ENCODE peak calls at places on chromosomes 5 and 9, in four cellular contexts. P is HEK293T, E is GM12878, K is K562. L is an unnamed sample.

GRCh38 chr5:33317271-33317670 is 123.5 kb upstream of the TARS1 start:
- DNase-seq in P (no peak), E (no peak), K (no peak), L (no peak)

GRCh38 chr9:103803245-103803644 is 290.9 kb upstream of the SMC2 start:
- DNase-seq in P (no peak), E (no peak), K (no peak), L (no peak)

GRCh38 chr5:79853003-79853402 is 138.1 kb downstream of the MTX3 start:
- DNase-seq in P (no peak), E (no peak), K (no peak), L (no peak)

GRCh38 chr9:90659626-90660364 is 17.2 kb upstream of the DIRAS2 start:
- DNase-seq in P (no peak), E (no peak), K (no peak), L (no peak)

GRCh38 chr9:131273791-131274673 is 2.3 kb downstream of the FAM78A start:
- DNase-seq in P (no peak), E (no peak), K (peak; percentile 83), L (no peak)

GRCh38 chr5:32217886-32218396 is 43.8 kb upstream of the GOLPH3 start:
- DNase-seq in P (peak; percentile 49), E (no peak), K (no peak), L (peak; percentile 53)

GRCh38 chr9:136283291-136284235 is 20.3 kb downstream of the CCDC187 start:
- DNase-seq in P (peak; percentile 88), E (peak; percentile 45), K (peak; percentile 83), L (peak; percentile 33)

GRCh38 chr5:140108093-140109049 is 5.5 kb upstream of the PURA start:
- DNase-seq in P (peak; percentile 28), E (no peak), K (no peak), L (no peak)

GRCh38 chr9:126673689-126674364 is 60.1 kb downstream of the LMX1B start:
- DNase-seq in P (no peak), E (no peak), K (no peak), L (peak; percentile 15)

GRCh38 chr5:144369001-144369400 is 198.3 kb downstream of the KCTD16 start:
- DNase-seq in P (no peak), E (no peak), K (no peak), L (no peak)

DNA sequence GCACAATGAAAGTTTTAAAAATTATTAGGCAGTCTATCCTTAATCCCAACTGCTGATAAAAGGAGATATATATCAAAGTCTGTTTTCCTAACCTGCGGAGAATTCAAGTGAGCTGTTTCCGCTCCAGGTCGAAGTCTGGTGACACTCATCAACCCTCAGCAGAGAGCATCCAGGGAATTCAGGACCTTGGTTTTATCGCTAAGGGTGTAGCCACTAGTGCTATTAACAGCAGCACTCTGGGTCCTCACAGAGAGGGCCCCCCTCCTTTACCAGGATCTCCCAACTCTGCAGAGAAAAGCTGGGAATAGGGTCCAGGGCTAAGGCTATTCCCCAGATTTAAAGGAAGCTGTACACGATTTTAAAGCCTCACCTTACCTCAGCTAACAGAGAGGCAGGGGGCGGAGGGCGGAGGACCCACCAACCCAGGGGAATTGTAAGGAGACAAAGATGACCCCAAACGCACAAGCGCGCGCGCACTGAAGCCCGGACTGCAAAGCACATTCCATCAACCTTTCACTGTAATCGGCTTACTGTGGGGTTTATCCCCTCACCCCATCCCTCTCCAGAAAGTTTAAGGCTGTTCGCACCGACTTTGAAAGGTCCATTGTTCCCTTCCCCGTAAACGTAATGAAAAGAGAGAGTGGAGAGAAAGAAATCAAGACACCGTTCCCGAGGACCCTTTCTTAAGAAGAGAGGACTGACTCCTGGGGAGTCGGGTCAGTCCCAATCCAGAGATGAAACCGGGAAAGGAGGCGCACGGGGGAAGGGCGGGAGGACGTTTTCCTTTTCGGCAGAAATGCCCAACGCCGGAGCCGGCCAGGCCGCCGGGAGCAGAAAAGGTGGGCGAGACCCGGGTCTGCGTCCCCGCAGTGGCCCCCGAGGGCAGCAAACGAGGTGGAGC is 642 bp downstream of the CEMIP2 start:
- DNase-seq in P (no peak), E (no peak), K (no peak), L (no peak)
- TF ChIP-seq FOXK2 in P (no peak), E (no peak), K (no peak), L (no peak)

DNA sequence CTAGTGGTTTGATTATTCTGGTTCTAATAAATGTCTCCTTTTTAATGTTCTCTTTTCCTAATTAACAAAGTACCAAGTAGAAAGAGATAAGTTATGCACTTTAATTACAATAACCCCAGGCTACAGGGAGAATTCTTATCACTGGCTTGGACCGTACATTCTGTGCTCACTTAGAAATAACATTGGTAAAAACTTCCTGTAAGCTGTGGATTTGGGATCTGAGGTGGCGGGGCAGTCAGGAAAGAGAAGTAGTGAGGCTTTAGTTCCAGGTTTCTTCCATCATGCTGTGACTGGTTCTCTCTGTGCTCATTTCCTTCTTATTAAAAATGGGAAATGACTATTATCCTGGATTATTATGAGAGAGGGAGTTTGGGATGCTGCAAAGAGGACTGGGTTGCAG is 142.0 kb downstream of the EGFLAM start:
- DNase-seq in P (no peak), E (no peak), K (no peak), L (no peak)
- TF ChIP-seq FOXK2 in P (no peak), E (no peak), K (no peak), L (no peak)

GRCh38 chr9:15401266-15401665 is 21.4 kb upstream of the SNAPC3 start:
- DNase-seq in P (no peak), E (no peak), K (no peak), L (no peak)
- TF ChIP-seq FOXK2 in P (no peak), E (no peak), K (no peak), L (no peak)

GRCh38 chr5:71972777-71973473 is 134.3 kb upstream of the MAP1B start:
- DNase-seq in P (no peak), E (no peak), K (no peak), L (peak; percentile 76)
- TF ChIP-seq FOXK2 in P (no peak), E (no peak), K (no peak), L (no peak)

L was measured in HepG2.